ENCODE peak calls at places on chromosomes 6 and 20, in eight cellular contexts. M is activated naive CD4-positive, alpha-beta T cell; B is activated CD8-positive, alpha-beta memory T cell treated with anti-CD3 and anti-CD28 coated beads for 24 hours; U is chondrocyte; T is fibroblast of mammary gland; H is Peyer's patch; K is HL-60; P is GM03348. W is an unnamed sample.

GRCh38 chr6:31580807-31581437 is 1.3 kb downstream of the LTB start:
- DNase-seq in P (peak; percentile 98), M (peak; percentile 87), U (no peak), H (peak; percentile 96), T (peak; percentile 66), K (peak; percentile 87), B (peak; percentile 97), W (peak; percentile 75)

GRCh38 chr6:144969154-144969553 is 684.0 kb downstream of the UTRN start:
- DNase-seq in K (no peak), U (no peak), B (no peak), T (no peak), H (no peak), M (no peak), P (no peak), W (no peak)

GRCh38 chr6:30515106-30515505 is 25.8 kb downstream of the HLA-E start:
- DNase-seq in M (no peak), B (no peak), U (no peak), T (no peak), K (no peak), P (no peak), H (no peak), W (no peak)

GRCh38 chr20:35039146-35039545 is 53.5 kb downstream of the TRPC4AP start:
- DNase-seq in P (no peak), H (peak; percentile 79), U (no peak), K (no peak), B (no peak), M (no peak), T (no peak), W (no peak)

GRCh38 chr20:12928755-12929401 is 79.9 kb upstream of the SPTLC3 start:
- DNase-seq in M (no peak), K (no peak), B (no peak), U (no peak), H (no peak), T (peak; percentile 78), P (peak; percentile 47), W (no peak)

GRCh38 chr6:125835221-125835744 is 44.5 kb downstream of the NCOA7 start:
- DNase-seq in B (no peak), M (no peak), H (no peak), U (no peak), K (peak; percentile 53), P (peak; percentile 70), T (peak; percentile 70), W (no peak)

GRCh38 chr20:41232971-41233926 is 84.3 kb downstream of the ZHX3 start:
- DNase-seq in U (no peak), B (no peak), H (no peak), P (peak; percentile 79), T (peak; percentile 97), M (no peak), K (no peak), W (no peak)

GRCh38 chr20:7274870-7275269 is 507.4 kb downstream of the BMP2 start:
- DNase-seq in P (no peak), U (no peak), T (no peak), M (no peak), B (no peak), H (no peak), K (no peak), W (no peak)

GRCh38 chr6:158068893-158069799 is 87.5 kb downstream of the SYNJ2 start:
- DNase-seq in B (no peak), U (peak; percentile 66), P (peak; percentile 72), H (peak; percentile 84), T (peak; percentile 61), M (no peak), K (no peak), W (no peak)

GRCh38 chr20:4455996-4456395 is 265.7 kb upstream of the PRND start:
- DNase-seq in M (no peak), T (no peak), U (no peak), P (no peak), B (no peak), K (no peak), H (no peak), W (no peak)

GRCh38 chr6:21426841-21427490 is 166.6 kb upstream of the SOX4 start:
- DNase-seq in H (no peak), K (no peak), B (no peak), P (no peak), T (peak; percentile 16), U (no peak), M (no peak), W (no peak)